ENCODE peak calls at places on chromosomes 6 and 20, in eight cellular contexts. One of them, this sample, is unnamed.

GRCh38 chr6:12331474-12331873 is 41.3 kb downstream of the EDN1 start:
- DNase-seq in body of pancreas: peak
- DNase-seq in keratinocyte: no peak
- DNase-seq in stomach: peak
- DNase-seq in left ventricle myocardium inferior: no peak
- DNase-seq in psoas muscle: no peak
- DNase-seq in PC-3: no peak
- DNase-seq in cardiac fibroblast: no peak
- DNase-seq in this sample: no peak

GRCh38 chr20:39903806-39904205 is 785.2 kb downstream of the MAFB start:
- DNase-seq in body of pancreas: no peak
- DNase-seq in keratinocyte: no peak
- DNase-seq in stomach: no peak
- DNase-seq in left ventricle myocardium inferior: no peak
- DNase-seq in psoas muscle: no peak
- DNase-seq in PC-3: no peak
- DNase-seq in cardiac fibroblast: no peak
- DNase-seq in this sample: no peak

GRCh38 chr6:18047406-18047805 is 60.0 kb upstream of the KIF13A start:
- DNase-seq in body of pancreas: no peak
- DNase-seq in keratinocyte: no peak
- DNase-seq in stomach: no peak
- DNase-seq in left ventricle myocardium inferior: no peak
- DNase-seq in psoas muscle: no peak
- DNase-seq in PC-3: peak
- DNase-seq in cardiac fibroblast: peak
- DNase-seq in this sample: peak

GRCh38 chr20:7622399-7622961 is 317.8 kb downstream of the HAO1 start:
- DNase-seq in body of pancreas: no peak
- DNase-seq in keratinocyte: no peak
- DNase-seq in stomach: no peak
- DNase-seq in left ventricle myocardium inferior: no peak
- DNase-seq in psoas muscle: no peak
- DNase-seq in PC-3: no peak
- DNase-seq in cardiac fibroblast: no peak
- DNase-seq in this sample: no peak

GRCh38 chr6:44009425-44010321 is 117.6 kb downstream of the MRPL14 start:
- DNase-seq in body of pancreas: peak
- DNase-seq in keratinocyte: no peak
- DNase-seq in stomach: peak
- DNase-seq in left ventricle myocardium inferior: peak
- DNase-seq in psoas muscle: no peak
- DNase-seq in PC-3: peak
- DNase-seq in cardiac fibroblast: no peak
- DNase-seq in this sample: peak

GRCh38 chr6:36725581-36725980 is 28.0 kb downstream of the RAB44 start:
- DNase-seq in body of pancreas: no peak
- DNase-seq in keratinocyte: no peak
- DNase-seq in stomach: no peak
- DNase-seq in left ventricle myocardium inferior: no peak
- DNase-seq in psoas muscle: no peak
- DNase-seq in PC-3: no peak
- DNase-seq in cardiac fibroblast: no peak
- DNase-seq in this sample: no peak

GRCh38 chr6:11681770-11682169 is 96.8 kb downstream of the ADTRP start:
- DNase-seq in body of pancreas: no peak
- DNase-seq in keratinocyte: no peak
- DNase-seq in stomach: no peak
- DNase-seq in left ventricle myocardium inferior: no peak
- DNase-seq in psoas muscle: no peak
- DNase-seq in PC-3: no peak
- DNase-seq in cardiac fibroblast: no peak
- DNase-seq in this sample: no peak

GRCh38 chr6:143441680-143442359 is 8.7 kb downstream of the ADAT2 start:
- DNase-seq in body of pancreas: no peak
- DNase-seq in keratinocyte: no peak
- DNase-seq in stomach: no peak
- DNase-seq in left ventricle myocardium inferior: no peak
- DNase-seq in psoas muscle: no peak
- DNase-seq in PC-3: peak
- DNase-seq in cardiac fibroblast: peak
- DNase-seq in this sample: peak

GRCh38 chr20:13059398-13060136 is 50.8 kb downstream of the SPTLC3 start:
- DNase-seq in body of pancreas: no peak
- DNase-seq in keratinocyte: no peak
- DNase-seq in stomach: no peak
- DNase-seq in left ventricle myocardium inferior: no peak
- DNase-seq in psoas muscle: no peak
- DNase-seq in PC-3: no peak
- DNase-seq in cardiac fibroblast: no peak
- DNase-seq in this sample: no peak

GRCh38 chr20:11850901-11851300 is 66.8 kb upstream of the BTBD3 start:
- DNase-seq in body of pancreas: no peak
- DNase-seq in keratinocyte: peak
- DNase-seq in stomach: no peak
- DNase-seq in left ventricle myocardium inferior: no peak
- DNase-seq in psoas muscle: no peak
- DNase-seq in PC-3: peak
- DNase-seq in cardiac fibroblast: peak
- DNase-seq in this sample: peak

GRCh38 chr20:57290178-57290484 is 23.7 kb upstream of the BMP7 start:
- DNase-seq in body of pancreas: no peak
- DNase-seq in keratinocyte: no peak
- DNase-seq in stomach: no peak
- DNase-seq in left ventricle myocardium inferior: no peak
- DNase-seq in psoas muscle: no peak
- DNase-seq in PC-3: no peak
- DNase-seq in cardiac fibroblast: no peak
- DNase-seq in this sample: no peak

GRCh38 chr6:117483004-117483644 is 650 bp downstream of the DCBLD1 start:
- DNase-seq in body of pancreas: peak
- DNase-seq in keratinocyte: no peak
- DNase-seq in stomach: peak
- DNase-seq in left ventricle myocardium inferior: peak
- DNase-seq in psoas muscle: peak
- DNase-seq in PC-3: peak
- DNase-seq in cardiac fibroblast: peak
- DNase-seq in this sample: peak

GRCh38 chr20:19835533-19836222 is 77.6 kb downstream of the RIN2 start:
- DNase-seq in body of pancreas: no peak
- DNase-seq in keratinocyte: no peak
- DNase-seq in stomach: no peak
- DNase-seq in left ventricle myocardium inferior: peak
- DNase-seq in psoas muscle: no peak
- DNase-seq in PC-3: no peak
- DNase-seq in cardiac fibroblast: peak
- DNase-seq in this sample: no peak

GRCh38 chr6:89462503-89462902 is 29.6 kb downstream of the ANKRD6 start:
- DNase-seq in body of pancreas: no peak
- DNase-seq in keratinocyte: no peak
- DNase-seq in stomach: no peak
- DNase-seq in left ventricle myocardium inferior: no peak
- DNase-seq in psoas muscle: no peak
- DNase-seq in PC-3: no peak
- DNase-seq in cardiac fibroblast: no peak
- DNase-seq in this sample: no peak

GRCh38 chr6:115976321-115976870 is 84.3 kb downstream of the FRK start:
- DNase-seq in body of pancreas: no peak
- DNase-seq in keratinocyte: no peak
- DNase-seq in stomach: no peak
- DNase-seq in left ventricle myocardium inferior: no peak
- DNase-seq in psoas muscle: no peak
- DNase-seq in PC-3: no peak
- DNase-seq in cardiac fibroblast: no peak
- DNase-seq in this sample: no peak

GRCh38 chr6:48472535-48472934 is 361.5 kb upstream of the PTCHD4 start:
- DNase-seq in body of pancreas: no peak
- DNase-seq in keratinocyte: no peak
- DNase-seq in stomach: no peak
- DNase-seq in left ventricle myocardium inferior: no peak
- DNase-seq in psoas muscle: no peak
- DNase-seq in PC-3: no peak
- DNase-seq in cardiac fibroblast: peak
- DNase-seq in this sample: no peak

GRCh38 chr6:37535701-37536461 is 36.2 kb upstream of the CCDC167 start:
- DNase-seq in body of pancreas: peak
- DNase-seq in keratinocyte: no peak
- DNase-seq in stomach: peak
- DNase-seq in left ventricle myocardium inferior: no peak
- DNase-seq in psoas muscle: no peak
- DNase-seq in PC-3: peak
- DNase-seq in cardiac fibroblast: no peak
- DNase-seq in this sample: no peak

GRCh38 chr6:37987008-37987407 is 167.5 kb downstream of the ZFAND3 start:
- DNase-seq in body of pancreas: no peak
- DNase-seq in keratinocyte: no peak
- DNase-seq in stomach: no peak
- DNase-seq in left ventricle myocardium inferior: no peak
- DNase-seq in psoas muscle: no peak
- DNase-seq in PC-3: peak
- DNase-seq in cardiac fibroblast: peak
- DNase-seq in this sample: peak

DNA sequence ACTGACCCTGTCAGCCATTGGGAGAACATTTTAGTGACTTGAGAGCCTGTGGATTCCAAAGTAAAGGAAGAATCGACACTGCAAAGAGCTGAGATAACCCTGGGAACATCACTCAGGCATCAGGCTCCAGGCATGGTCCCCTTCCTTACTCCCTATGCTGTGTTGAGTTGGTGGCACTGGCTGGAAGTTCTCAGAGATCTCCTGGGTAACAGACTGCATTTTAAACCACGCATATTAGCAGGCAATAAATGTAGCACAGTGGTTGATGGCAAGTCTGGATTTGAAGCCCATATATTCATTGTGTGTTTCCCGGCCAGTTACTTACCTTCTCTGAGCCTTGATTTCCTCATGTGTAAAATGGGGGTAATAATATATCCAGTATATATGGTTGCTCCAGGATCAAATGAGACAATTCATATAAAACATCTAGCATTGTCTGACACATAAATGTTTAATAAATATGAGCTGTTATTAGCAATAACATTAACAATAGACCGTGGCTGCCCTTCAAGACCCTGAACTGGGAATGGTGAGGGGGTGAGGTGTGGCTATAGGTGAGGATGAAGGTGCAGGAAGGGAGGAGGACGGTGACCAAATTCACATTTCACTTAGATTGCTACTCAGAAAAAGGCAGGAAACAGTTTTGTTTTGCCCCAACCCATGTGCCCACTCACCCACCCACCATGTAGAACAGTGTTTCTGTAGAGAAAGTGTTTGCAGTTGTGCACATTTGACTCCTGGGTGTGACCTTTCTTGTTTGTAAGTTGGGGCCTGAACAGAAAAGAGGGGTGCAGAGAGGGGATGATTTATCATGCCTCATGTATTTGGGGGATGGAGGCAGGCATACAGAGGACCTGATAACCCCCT is 2.1 kb downstream of the PLCG1 start:
- DNase-seq in body of pancreas: no peak
- DNase-seq in keratinocyte: no peak
- DNase-seq in stomach: no peak
- DNase-seq in left ventricle myocardium inferior: no peak
- DNase-seq in psoas muscle: no peak
- DNase-seq in PC-3: no peak
- DNase-seq in cardiac fibroblast: no peak
- DNase-seq in this sample: no peak
- H3K4me3 ChIP-seq in body of pancreas: no peak
- H3K4me3 ChIP-seq in keratinocyte: peak
- H3K4me3 ChIP-seq in stomach: peak
- H3K4me3 ChIP-seq in left ventricle myocardium inferior: peak
- H3K4me3 ChIP-seq in psoas muscle: peak
- H3K4me3 ChIP-seq in PC-3: peak
- H3K4me3 ChIP-seq in cardiac fibroblast: peak
- H3K4me3 ChIP-seq in this sample: peak

GRCh38 chr20:4916991-4917881 is 84.1 kb downstream of the SLC23A2 start:
- DNase-seq in body of pancreas: peak
- DNase-seq in keratinocyte: no peak
- DNase-seq in stomach: peak
- DNase-seq in left ventricle myocardium inferior: no peak
- DNase-seq in psoas muscle: no peak
- DNase-seq in PC-3: peak
- DNase-seq in cardiac fibroblast: peak
- DNase-seq in this sample: peak
- TF ChIP-seq CTCF in body of pancreas: no peak
- TF ChIP-seq CTCF in keratinocyte: no peak
- TF ChIP-seq CTCF in stomach: no peak
- TF ChIP-seq CTCF in left ventricle myocardium inferior: no peak
- TF ChIP-seq CTCF in psoas muscle: no peak
- TF ChIP-seq CTCF in PC-3: no peak
- TF ChIP-seq CTCF in cardiac fibroblast: no peak
- TF ChIP-seq CTCF in this sample: peak

GRCh38 chr6:7568021-7568420 is 22.0 kb upstream of the SNRNP48 start:
- DNase-seq in body of pancreas: no peak
- DNase-seq in keratinocyte: no peak
- DNase-seq in stomach: no peak
- DNase-seq in left ventricle myocardium inferior: no peak
- DNase-seq in psoas muscle: no peak
- DNase-seq in PC-3: no peak
- DNase-seq in cardiac fibroblast: peak
- DNase-seq in this sample: peak
- H3K4me3 ChIP-seq in body of pancreas: no peak
- H3K4me3 ChIP-seq in keratinocyte: no peak
- H3K4me3 ChIP-seq in stomach: no peak
- H3K4me3 ChIP-seq in left ventricle myocardium inferior: no peak
- H3K4me3 ChIP-seq in psoas muscle: no peak
- H3K4me3 ChIP-seq in PC-3: no peak
- H3K4me3 ChIP-seq in cardiac fibroblast: no peak
- H3K4me3 ChIP-seq in this sample: no peak

GRCh38 chr6:20403080-20403765 is 1.5 kb downstream of the E2F3 start:
- DNase-seq in body of pancreas: peak
- DNase-seq in keratinocyte: no peak
- DNase-seq in stomach: peak
- DNase-seq in left ventricle myocardium inferior: peak
- DNase-seq in psoas muscle: peak
- DNase-seq in PC-3: peak
- DNase-seq in cardiac fibroblast: peak
- DNase-seq in this sample: peak
- TF ChIP-seq CTCF in body of pancreas: no peak
- TF ChIP-seq CTCF in keratinocyte: no peak
- TF ChIP-seq CTCF in stomach: no peak
- TF ChIP-seq CTCF in left ventricle myocardium inferior: no peak
- TF ChIP-seq CTCF in psoas muscle: no peak
- TF ChIP-seq CTCF in PC-3: no peak
- TF ChIP-seq CTCF in cardiac fibroblast: no peak
- TF ChIP-seq CTCF in this sample: no peak

GRCh38 chr6:14517536-14518105 is 400.0 kb downstream of the CD83 start:
- DNase-seq in body of pancreas: no peak
- DNase-seq in keratinocyte: no peak
- DNase-seq in stomach: no peak
- DNase-seq in left ventricle myocardium inferior: no peak
- DNase-seq in psoas muscle: no peak
- DNase-seq in PC-3: no peak
- DNase-seq in cardiac fibroblast: no peak
- DNase-seq in this sample: no peak
- H3K4me3 ChIP-seq in body of pancreas: no peak
- H3K4me3 ChIP-seq in keratinocyte: no peak
- H3K4me3 ChIP-seq in stomach: no peak
- H3K4me3 ChIP-seq in left ventricle myocardium inferior: no peak
- H3K4me3 ChIP-seq in psoas muscle: no peak
- H3K4me3 ChIP-seq in PC-3: no peak
- H3K4me3 ChIP-seq in cardiac fibroblast: no peak
- H3K4me3 ChIP-seq in this sample: no peak

GRCh38 chr6:148747493-148748160 is 797 bp downstream of the UST start:
- DNase-seq in body of pancreas: peak
- DNase-seq in keratinocyte: no peak
- DNase-seq in stomach: peak
- DNase-seq in left ventricle myocardium inferior: peak
- DNase-seq in psoas muscle: peak
- DNase-seq in PC-3: peak
- DNase-seq in cardiac fibroblast: peak
- DNase-seq in this sample: peak
- TF ChIP-seq CTCF in body of pancreas: no peak
- TF ChIP-seq CTCF in keratinocyte: no peak
- TF ChIP-seq CTCF in stomach: no peak
- TF ChIP-seq CTCF in left ventricle myocardium inferior: no peak
- TF ChIP-seq CTCF in psoas muscle: no peak
- TF ChIP-seq CTCF in PC-3: no peak
- TF ChIP-seq CTCF in cardiac fibroblast: no peak
- TF ChIP-seq CTCF in this sample: no peak